ENCODE peak calls at places on chromosomes 3 and 15, in ten cellular contexts. E, F, T, B, W, X, P, G, J and M are unnamed samples.

GRCh38 chr15:77568960-77569646 is 63.6 kb downstream of the LINGO1 start:
- DNase-seq in F (no peak), W (no peak), E (peak), J (no peak), T (no peak), X (peak), P (no peak), G (no peak), B (no peak), M (no peak)

GRCh38 chr3:178950676-178951075 is 120.9 kb downstream of the ZMAT3 start:
- DNase-seq in B (no peak), X (peak), P (no peak), W (no peak), G (no peak), J (peak), T (no peak), E (no peak), F (no peak), M (no peak)

GRCh38 chr3:57079221-57079831 is 18.9 kb downstream of the SPATA12 start:
- DNase-seq in T (peak), W (peak), E (peak), P (no peak), G (no peak), X (peak), B (peak), F (no peak), J (peak), M (no peak)

GRCh38 chr3:100209948-100210776 is 50.6 kb upstream of the TBC1D23 start:
- DNase-seq in P (no peak), E (peak), T (no peak), W (no peak), J (no peak), F (peak), X (no peak), B (no peak), G (no peak), M (no peak)

GRCh38 chr3:132660745-132661067 is 577 bp downstream of the UBA5 start:
- DNase-seq in T (no peak), B (no peak), J (no peak), E (no peak), P (peak), G (no peak), F (no peak), W (no peak), X (peak), M (no peak)

GRCh38 chr3:101847328-101847727 is 2.0 kb upstream of the NFKBIZ start:
- DNase-seq in P (no peak), J (no peak), F (no peak), G (no peak), T (no peak), W (no peak), B (no peak), X (no peak), E (peak), M (no peak)

GRCh38 chr3:144324061-144324460 is 352.4 kb downstream of the DIPK2A start:
- DNase-seq in G (no peak), B (no peak), X (no peak), J (no peak), F (no peak), W (no peak), E (no peak), P (no peak), T (no peak), M (no peak)

GRCh38 chr15:78804391-78804792 is 6.9 kb downstream of the ADAMTS7 start:
- DNase-seq in W (no peak), F (no peak), E (no peak), X (no peak), J (no peak), G (no peak), B (no peak), P (no peak), T (no peak), M (no peak)

GRCh38 chr3:58234516-58234931 is 3.1 kb upstream of the ABHD6 start:
- DNase-seq in P (no peak), X (peak), F (no peak), T (no peak), G (no peak), J (no peak), W (no peak), B (no peak), E (peak), M (no peak)

GRCh38 chr3:152272771-152273242 is 4.1 kb downstream of the MBNL1 start:
- DNase-seq in E (no peak), P (no peak), G (no peak), F (no peak), B (no peak), J (peak), T (no peak), X (peak), W (no peak), M (no peak)

GRCh38 chr3:22835041-22835440 is 368.1 kb upstream of the UBE2E2 start:
- DNase-seq in T (no peak), X (no peak), P (no peak), F (no peak), J (no peak), B (no peak), G (no peak), E (no peak), W (no peak), M (no peak)

GRCh38 chr15:48395532-48396011 is 64.3 kb downstream of the DUT start:
- DNase-seq in T (peak), X (peak), J (no peak), G (no peak), P (no peak), F (no peak), B (peak), W (no peak), E (no peak), M (no peak)

GRCh38 chr3:10552631-10552943 is 47.2 kb upstream of the ATP2B2 start:
- DNase-seq in F (peak), X (no peak), E (no peak), P (no peak), G (peak), B (no peak), T (no peak), W (no peak), J (peak), M (no peak)

GRCh38 chr3:21745971-21746370 is 5.0 kb downstream of the ZNF385D start:
- DNase-seq in B (no peak), E (no peak), T (no peak), G (no peak), P (no peak), W (no peak), J (no peak), X (peak), F (no peak), M (no peak)

GRCh38 chr15:71807125-71807629 is 3.2 kb upstream of the NR2E3 start:
- DNase-seq in W (no peak), F (no peak), J (no peak), E (no peak), P (no peak), T (peak), G (no peak), X (peak), B (no peak), M (no peak)

GRCh38 chr3:44762170-44762677 is 630 bp downstream of the KIF15 start:
- DNase-seq in J (no peak), T (no peak), X (no peak), G (no peak), P (no peak), B (no peak), F (no peak), E (no peak), W (no peak), M (no peak)

GRCh38 chr3:46491089-46492070 is 6.4 kb upstream of the RTP3 start:
- DNase-seq in F (no peak), G (no peak), B (no peak), T (no peak), P (no peak), E (no peak), J (no peak), X (no peak), W (no peak), M (no peak)

GRCh38 chr15:99986297-99987118 is 253.3 kb upstream of the LYSMD4 start:
- DNase-seq in P (no peak), J (no peak), B (no peak), G (peak), F (no peak), W (no peak), T (no peak), X (peak), E (no peak), M (peak)

GRCh38 chr3:30760040-30760439 is 134.4 kb downstream of the GADL1 start:
- DNase-seq in J (no peak), F (no peak), X (no peak), B (no peak), E (no peak), P (no peak), G (no peak), W (no peak), T (no peak), M (no peak)

GRCh38 chr3:150094150-150094932 is 123.6 kb upstream of the PFN2 start:
- DNase-seq in G (no peak), J (no peak), X (peak), B (peak), T (no peak), W (no peak), E (no peak), P (peak), F (no peak), M (no peak)

GRCh38 chr15:95903352-95903751 is 427.1 kb upstream of the NR2F2 start:
- DNase-seq in X (no peak), E (no peak), B (no peak), F (no peak), W (no peak), T (no peak), G (no peak), J (no peak), P (no peak), M (no peak)

GRCh38 chr3:196127308-196128040 is 45.6 kb upstream of the TFRC start:
- DNase-seq in X (no peak), W (no peak), F (no peak), G (no peak), T (no peak), B (no peak), P (no peak), J (peak), E (no peak), M (no peak)

GRCh38 chr3:29426302-29427226 is 145.7 kb downstream of the RBMS3 start:
- DNase-seq in G (no peak), W (no peak), T (no peak), X (no peak), B (no peak), F (no peak), P (no peak), E (no peak), J (no peak), M (no peak)

GRCh38 chr3:20645340-20645739 is 459.3 kb upstream of the SGO1 start:
- DNase-seq in X (no peak), J (no peak), W (no peak), P (no peak), B (no peak), T (no peak), G (no peak), E (no peak), F (no peak), M (no peak)

GRCh38 chr3:127172211-127172610 is 20.7 kb upstream of the PRR23E start:
- DNase-seq in E (no peak), X (no peak), G (no peak), J (no peak), T (no peak), W (no peak), P (no peak), F (no peak), B (no peak), M (no peak)

GRCh38 chr3:111277226-111277625 is 205.6 kb downstream of the NECTIN3 start:
- DNase-seq in W (no peak), B (no peak), X (peak), T (no peak), J (no peak), P (no peak), F (no peak), E (no peak), G (no peak), M (no peak)

GRCh38 chr3:184338538-184338945 is 1.1 kb downstream of the FAM131A start:
- DNase-seq in B (peak), E (no peak), G (no peak), X (peak), J (peak), T (peak), W (no peak), F (no peak), P (no peak), M (no peak)

GRCh38 chr3:190306513-190307163 is 15.6 kb downstream of the CLDN1 start:
- DNase-seq in T (no peak), X (peak), P (no peak), J (peak), G (no peak), B (peak), E (peak), F (no peak), W (no peak), M (no peak)

GRCh38 chr3:99332726-99333125 is 305.7 kb upstream of the COL8A1 start:
- DNase-seq in B (no peak), P (no peak), T (no peak), E (no peak), X (peak), W (no peak), G (no peak), F (no peak), J (no peak), M (no peak)

DNA sequence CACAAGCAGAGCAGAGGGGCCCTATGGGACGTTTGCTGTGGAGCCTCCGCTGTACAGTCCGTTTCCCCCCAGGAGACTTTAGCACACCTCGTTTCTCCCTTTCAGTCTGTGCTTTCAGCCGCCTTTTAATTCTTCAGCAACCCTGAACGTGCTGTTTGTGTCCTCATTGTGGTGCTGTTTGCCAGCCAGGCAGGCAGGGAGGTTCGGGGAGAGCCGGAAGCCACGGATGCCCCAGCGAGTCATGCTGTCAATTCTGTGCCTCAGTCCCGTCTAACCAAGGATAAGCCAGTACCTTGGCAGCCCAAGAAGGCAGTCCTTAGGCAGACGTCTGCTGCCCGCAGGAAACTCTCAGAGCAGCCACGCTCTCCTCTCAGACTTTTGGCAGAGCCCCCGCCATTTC is 158.7 kb downstream of the UACA start:
- DNase-seq in T (peak), F (peak), G (no peak), X (peak), W (no peak), B (no peak), P (no peak), E (peak), J (no peak), M (no peak)
- TF ChIP-seq CTCF in T (no peak), F (no peak), G (no peak), X (no peak), W (no peak), B (no peak), P (no peak), E (peak), J (no peak), M (peak)

DNA sequence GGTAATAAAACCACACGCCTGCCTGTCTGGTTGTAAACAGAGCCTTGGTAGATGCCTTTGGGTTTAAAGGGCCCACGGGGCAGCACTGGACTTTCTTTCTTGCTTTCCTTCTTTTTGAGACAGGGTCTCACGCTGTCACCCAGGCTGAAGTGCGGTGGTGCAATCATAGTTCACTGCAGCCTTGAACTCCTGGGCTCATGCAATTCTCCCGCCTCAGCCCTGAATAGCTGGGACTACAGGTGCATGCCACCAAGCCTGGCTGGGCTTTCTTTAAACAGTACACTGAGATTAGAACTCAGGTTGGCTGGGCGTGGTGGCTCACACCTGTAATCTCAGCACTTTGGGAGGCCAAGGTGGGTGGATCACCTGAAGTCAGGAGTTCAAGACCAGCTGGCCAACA is 42.2 kb downstream of the POC1A start:
- DNase-seq in P (no peak), J (no peak), B (no peak), G (no peak), T (no peak), F (no peak), E (no peak), X (no peak), W (no peak), M (peak)
- TF ChIP-seq CTCF in P (no peak), J (no peak), B (no peak), G (no peak), T (no peak), F (no peak), E (no peak), X (no peak), W (no peak), M (no peak)

DNA sequence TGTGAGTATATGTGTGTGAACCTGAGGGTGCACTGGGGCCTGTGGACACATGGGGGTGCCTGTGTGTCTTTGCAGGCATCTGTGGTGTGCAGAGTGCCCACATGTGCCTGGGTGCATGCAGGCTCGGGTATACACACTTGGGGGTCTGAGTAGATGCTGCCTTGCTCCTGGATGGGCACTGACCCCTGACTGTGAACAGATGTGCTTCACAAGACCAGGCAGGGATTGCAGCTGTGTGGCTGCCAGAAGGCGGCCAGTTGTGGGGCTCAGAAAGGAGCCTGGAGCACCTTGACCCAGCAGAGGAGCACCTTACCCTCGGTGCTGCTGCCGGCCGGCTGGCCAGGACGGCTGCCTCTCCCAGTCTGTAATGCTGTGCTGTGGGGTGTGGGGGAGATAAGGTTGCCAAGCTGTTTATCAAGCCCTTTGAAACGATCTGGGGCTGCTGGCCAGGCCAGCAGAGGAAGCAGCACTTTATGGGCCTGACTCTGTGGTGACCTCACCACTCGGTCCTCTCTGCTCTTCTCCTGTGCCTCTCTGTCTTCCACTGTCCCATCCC is 55.5 kb upstream of the MRPS22 start:
- DNase-seq in J (no peak), W (no peak), T (no peak), F (no peak), X (no peak), G (no peak), P (no peak), B (no peak), E (no peak), M (peak)
- TF ChIP-seq CTCF in J (no peak), W (no peak), T (no peak), F (no peak), X (no peak), G (no peak), P (peak), B (no peak), E (no peak), M (no peak)

DNA sequence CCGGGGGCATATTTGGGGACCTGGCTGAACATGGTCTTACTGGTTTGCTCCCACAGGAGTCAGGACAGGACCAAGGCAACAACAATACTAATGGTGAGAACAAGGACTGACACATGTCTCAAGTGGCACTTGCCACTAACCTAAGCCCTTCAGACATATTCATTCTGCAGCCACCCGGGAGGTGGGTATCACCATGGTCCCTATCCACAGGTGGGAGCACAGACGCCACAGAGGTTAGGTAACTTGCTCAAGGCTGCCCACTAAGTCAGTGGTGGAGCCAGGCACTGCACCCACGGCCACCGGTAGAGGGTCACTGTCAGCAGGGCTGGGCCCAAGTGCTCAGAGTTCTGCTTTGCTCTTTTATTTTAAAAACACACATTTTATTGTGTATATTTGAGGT is 29.8 kb upstream of the SLC41A3 start:
- DNase-seq in X (no peak), F (no peak), B (no peak), W (no peak), T (no peak), G (no peak), P (no peak), J (peak), E (no peak), M (no peak)
- TF ChIP-seq CTCF in X (no peak), F (no peak), B (peak), W (peak), T (no peak), G (peak), P (no peak), J (peak), E (peak), M (peak)